ENCODE peak calls at places on chromosomes 13 and 19, in five cellular contexts. G, Z, M, P and B are unnamed samples.

GRCh38 chr19:56725829-56726424 is 54.4 kb upstream of the ZNF835 start:
- DNase-seq in P (peak; percentile 1), Z (no peak), M (no peak), G (no peak), B (peak; percentile 18)

GRCh38 chr19:16371540-16371986 is 46.9 kb downstream of the KLF2 start:
- DNase-seq in M (peak; percentile 84), P (no peak), Z (no peak), G (no peak), B (no peak)

GRCh38 chr19:6654347-6655310 is 15.3 kb downstream of the TNFSF14 start:
- DNase-seq in M (no peak), P (no peak), G (no peak), Z (no peak), B (no peak)

GRCh38 chr19:43409415-43409814 is 5.3 kb upstream of the TEX101 start:
- DNase-seq in G (no peak), P (no peak), M (no peak), Z (no peak), B (no peak)

GRCh38 chr19:45340232-45340898 is at the start of gene KLC3:
- DNase-seq in M (peak; percentile 78), P (no peak), Z (no peak), G (no peak), B (no peak)

GRCh38 chr13:43472344-43472743 is 314.4 kb downstream of the ENOX1 start:
- DNase-seq in G (no peak), P (no peak), M (no peak), Z (no peak), B (no peak)

GRCh38 chr13:46307554-46307953 is 79.5 kb downstream of the RUBCNL start:
- DNase-seq in Z (peak; percentile 7), P (peak; percentile 10), M (no peak), G (no peak), B (no peak)

GRCh38 chr19:293436-294110 is 2.4 kb upstream of the PLPP2 start:
- DNase-seq in P (no peak), M (peak; percentile 59), Z (no peak), G (no peak), B (no peak)

GRCh38 chr19:10219678-10220077 is 11.5 kb downstream of the S1PR2 start:
- DNase-seq in P (peak; percentile 49), M (no peak), Z (peak; percentile 52), G (no peak), B (peak; percentile 71)

GRCh38 chr19:16897572-16898056 is 8.8 kb downstream of the F2RL3 start:
- DNase-seq in Z (peak; percentile 26), G (no peak), P (no peak), M (no peak), B (peak; percentile 14)

GRCh38 chr19:33868821-33869412 is 72.2 kb downstream of the KCTD15 start:
- DNase-seq in M (no peak), P (peak; percentile 44), Z (peak; percentile 51), G (no peak), B (peak; percentile 51)

GRCh38 chr19:47781590-47782318 is 3.3 kb downstream of the SELENOW start:
- DNase-seq in P (no peak), Z (peak; percentile 19), G (no peak), M (no peak), B (peak; percentile 38)

GRCh38 chr13:112885782-112886268 is 83.2 kb upstream of the MCF2L start:
- DNase-seq in P (peak; percentile 89), G (peak; percentile 53), M (peak; percentile 81), Z (peak; percentile 91), B (peak; percentile 84)

GRCh38 chr19:49019242-49019932 is 2.5 kb upstream of the LHB start:
- DNase-seq in Z (peak; percentile 28), P (no peak), M (peak; percentile 94), G (no peak), B (peak; percentile 45)

GRCh38 chr13:42991892-42992584 is at the start of gene EPSTI1:
- DNase-seq in G (no peak), P (peak; percentile 71), Z (peak; percentile 74), M (peak; percentile 85), B (peak; percentile 90)

DNA sequence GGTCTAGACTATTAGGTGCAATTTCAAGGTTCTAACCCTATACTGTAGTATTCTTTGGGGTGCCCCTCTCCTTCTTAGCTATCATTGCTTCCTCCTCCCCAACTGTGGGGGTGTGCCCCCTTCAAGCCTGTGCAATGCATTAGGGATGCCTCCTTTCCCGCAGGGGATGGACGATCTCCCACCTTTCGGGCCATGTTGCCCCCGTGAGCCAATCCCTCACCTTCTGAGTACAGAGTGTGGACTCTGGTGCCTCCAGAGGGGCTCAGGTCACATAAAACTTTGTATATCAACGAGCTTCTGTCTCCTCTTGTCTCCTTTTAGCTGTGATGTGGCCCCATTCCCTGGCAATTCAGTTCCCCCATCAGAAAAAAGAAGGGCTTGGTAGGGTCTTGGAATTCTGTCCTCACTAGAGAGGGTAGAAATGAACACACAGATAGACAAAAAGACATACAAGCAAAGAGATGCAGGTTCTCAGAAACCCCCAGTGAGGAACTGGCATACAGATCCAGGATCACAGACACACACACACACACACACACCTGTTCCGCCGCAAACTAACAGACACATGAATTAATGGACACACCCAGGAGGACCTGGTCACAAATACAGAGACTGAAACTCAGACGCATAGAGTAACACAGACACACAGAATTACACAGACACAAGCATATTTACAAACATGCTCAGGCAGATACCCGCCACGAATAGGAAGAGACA is 2.5 kb upstream of the HNRNPUL1 start:
- DNase-seq in G (no peak), Z (no peak), M (no peak), P (no peak), B (no peak)
- TF ChIP-seq CTCF in G (no peak), Z (no peak), M (no peak), P (no peak), B (no peak)

GRCh38 chr13:114015111-114015551 is 41.3 kb upstream of the C13orf46 start:
- DNase-seq in G (no peak), P (no peak), M (no peak), Z (no peak), B (no peak)
- H3K4me3 ChIP-seq in G (no peak overlapping the region), P (no peak overlapping the region), M (no peak overlapping the region), Z (no peak overlapping the region), B (no peak overlapping the region)

DNA sequence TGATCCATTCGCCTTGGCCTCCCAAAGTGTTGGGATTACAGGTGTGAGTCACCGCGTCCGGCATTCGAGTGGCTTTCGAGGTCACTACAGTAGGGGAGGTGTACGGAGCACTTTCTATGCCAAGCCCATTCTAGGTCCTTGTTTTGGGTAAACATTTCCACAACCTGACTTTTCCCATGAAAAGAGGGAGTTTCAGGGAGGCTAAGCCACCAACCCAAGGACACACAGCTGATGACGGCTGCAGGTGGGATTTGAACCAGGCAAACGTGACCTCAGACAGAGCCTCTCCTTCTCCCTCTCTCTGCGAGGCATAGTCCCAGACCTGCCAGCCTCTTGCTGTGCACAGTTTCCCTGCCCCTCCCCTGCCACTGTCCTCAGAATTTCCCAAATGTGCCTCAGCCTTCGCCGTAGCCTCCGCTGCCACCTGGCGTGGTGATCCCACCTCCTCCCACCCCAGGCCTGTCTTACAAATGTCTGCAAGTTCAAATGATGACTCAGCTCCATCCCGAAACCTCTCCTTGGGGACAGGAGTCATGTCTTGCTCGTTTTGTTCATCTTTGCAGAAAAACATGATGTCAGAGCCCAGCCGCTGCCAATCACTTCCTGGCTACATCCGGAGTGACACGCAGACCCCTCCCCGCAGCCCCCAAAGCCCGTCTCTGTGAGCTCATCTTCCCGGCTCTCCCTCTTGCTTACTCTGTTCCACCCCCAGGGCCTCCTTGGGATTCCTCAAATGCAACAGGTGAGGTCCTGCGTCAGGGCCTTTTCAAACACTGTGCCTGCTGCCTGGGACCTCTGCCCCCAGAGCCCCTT is 6.6 kb upstream of the GADD45B start:
- DNase-seq in M (no peak), P (peak; percentile 76), Z (peak; percentile 73), G (no peak), B (peak; percentile 61)
- TF ChIP-seq CTCF in M (no peak), P (no peak), Z (no peak), G (no peak), B (no peak)

DNA sequence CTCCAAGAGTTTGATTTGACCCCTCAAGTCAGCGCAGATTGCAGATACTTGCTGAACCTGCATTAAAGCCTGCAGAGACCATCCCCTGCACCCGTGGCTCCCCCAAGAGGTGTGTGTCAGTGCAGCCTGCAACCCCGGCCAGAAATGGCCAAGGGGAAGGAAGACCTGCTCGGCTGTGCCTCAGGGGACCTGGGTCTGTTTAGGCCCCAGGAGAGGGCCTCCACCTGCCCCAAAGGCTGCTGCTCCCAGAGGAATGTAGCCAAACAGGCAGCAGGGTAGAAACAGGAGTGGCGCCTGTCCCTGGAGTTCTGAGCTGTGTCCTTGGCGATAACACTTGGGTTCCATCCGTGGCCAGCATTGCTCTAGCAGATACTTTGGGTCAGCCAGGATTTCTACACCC is 8.0 kb downstream of the POP4 start:
- DNase-seq in M (no peak), Z (no peak), G (no peak), P (no peak), B (no peak)
- H3K4me3 ChIP-seq in M (no peak overlapping the region), Z (no peak overlapping the region), G (no peak overlapping the region), P (no peak overlapping the region), B (no peak overlapping the region)

GRCh38 chr13:101785858-101786257 is 333.4 kb downstream of the ITGBL1 start:
- DNase-seq in Z (peak; percentile 0), G (no peak), M (no peak), P (peak; percentile 3), B (peak; percentile 76)
- TF ChIP-seq CTCF in Z (no peak), G (no peak), M (no peak), P (no peak), B (peak; percentile 85)

GRCh38 chr13:50129923-50130685 is 114.9 kb downstream of the KCNRG start:
- DNase-seq in M (peak; percentile 71), Z (peak; percentile 59), G (no peak), P (peak; percentile 31), B (peak; percentile 5)
- H3K4me3 ChIP-seq in M (peak overlapping the region; percentile 48), Z (peak overlapping the region; percentile 43), G (peak overlapping the region; percentile 39), P (peak overlapping the region; percentile 49), B (peak overlapping the region; percentile 52)

GRCh38 chr13:102724923-102725322 is 30.1 kb upstream of the METTL21C start:
- DNase-seq in P (peak; percentile 74), M (no peak), G (no peak), Z (peak; percentile 75), B (peak; percentile 90)
- TF ChIP-seq CTCF in P (peak; percentile 43), M (peak; percentile 48), G (peak; percentile 53), Z (peak; percentile 32), B (peak; percentile 74)